ENCODE peak calls at places on chromosomes 2 and 18, in five cellular contexts. D is esophagus squamous epithelium; G is cardiac fibroblast; E is naive thymus-derived CD4-positive, alpha-beta T cell; J is foreskin fibroblast. B is an unnamed sample.

GRCh38 chr18:59514193-59514592 is 155.1 kb upstream of the LMAN1 start:
- DNase-seq in D (no peak), G (peak; percentile 90), E (no peak), J (peak; percentile 85), B (no peak)

GRCh38 chr18:75210274-75211001 is at the start of gene TSHZ1:
- DNase-seq in D (peak; percentile 46), G (peak; percentile 87), E (peak; percentile 86), J (peak; percentile 94), B (peak; percentile 39)

GRCh38 chr2:217934321-217935131 is 68.3 kb downstream of the TNS1 start:
- DNase-seq in D (no peak), G (peak; percentile 76), E (no peak), J (peak; percentile 93), B (no peak)

GRCh38 chr2:47060652-47061170 is 94.4 kb downstream of the STPG4 start:
- DNase-seq in D (no peak), G (no peak), E (no peak), J (no peak), B (no peak)

GRCh38 chr2:18282026-18282425 is 278.4 kb downstream of the RDH14 start:
- DNase-seq in D (no peak), G (no peak), E (no peak), J (no peak), B (no peak)

GRCh38 chr2:217901826-217902225 is 101.0 kb downstream of the TNS1 start:
- DNase-seq in D (no peak), G (peak; percentile 81), E (no peak), J (peak; percentile 72), B (no peak)

GRCh38 chr18:37243756-37244155 is 321.8 kb downstream of the CELF4 start:
- DNase-seq in D (no peak), G (no peak), E (no peak), J (peak; percentile 26), B (no peak)

GRCh38 chr2:195646424-195646823 is 10.6 kb upstream of the SLC39A10 start:
- DNase-seq in D (no peak), G (no peak), E (no peak), J (no peak), B (no peak)

GRCh38 chr2:503288-503999 is 173.8 kb downstream of the TMEM18 start:
- DNase-seq in D (no peak), G (no peak), E (no peak), J (no peak), B (no peak)

GRCh38 chr2:142843731-142844130 is 33.7 kb upstream of the KYNU start:
- DNase-seq in D (no peak), G (no peak), E (no peak), J (no peak), B (no peak)

GRCh38 chr2:201798252-201798918 is 8.0 kb upstream of the CDK15 start:
- DNase-seq in D (no peak), G (peak; percentile 31), E (no peak), J (peak; percentile 91), B (no peak)

GRCh38 chr2:241308267-241308666 is 7.2 kb downstream of the HDLBP start:
- DNase-seq in D (no peak), G (no peak), E (no peak), J (peak; percentile 41), B (no peak)

GRCh38 chr2:67667054-67667908 is 270.1 kb downstream of the ETAA1 start:
- DNase-seq in D (no peak), G (no peak), E (no peak), J (no peak), B (no peak)

GRCh38 chr18:49149011-49149410 is 198.2 kb upstream of the SMAD7 start:
- DNase-seq in D (no peak), G (no peak), E (no peak), J (no peak), B (no peak)

GRCh38 chr2:17643031-17643615 is 102.6 kb downstream of the VSNL1 start:
- DNase-seq in D (no peak), G (peak; percentile 93), E (no peak), J (peak; percentile 97), B (no peak)

GRCh38 chr18:37385846-37386435 is 179.7 kb downstream of the CELF4 start:
- DNase-seq in D (no peak), G (peak; percentile 55), E (peak; percentile 26), J (peak; percentile 63), B (no peak)

GRCh38 chr2:118443596-118443995 is 355.3 kb downstream of the INSIG2 start:
- DNase-seq in D (no peak), G (peak; percentile 22), E (no peak), J (peak; percentile 81), B (no peak)

GRCh38 chr2:172408143-172408766 is 19.1 kb upstream of the ITGA6 start:
- DNase-seq in D (no peak), G (no peak), E (no peak), J (no peak), B (no peak)

GRCh38 chr2:240236217-240237111 is 96.0 kb upstream of the OTOS start:
- DNase-seq in D (no peak), G (peak; percentile 31), E (no peak), J (no peak), B (no peak)

GRCh38 chr2:1032030-1032429 is 81.4 kb downstream of the SNTG2 start:
- DNase-seq in D (no peak), G (no peak), E (no peak), J (no peak), B (no peak)

GRCh38 chr2:179461367-179461886 is 196.8 kb upstream of the SESTD1 start:
- DNase-seq in D (no peak), G (no peak), E (no peak), J (peak; percentile 42), B (no peak)

GRCh38 chr18:60070631-60071030 is 170.8 kb downstream of the PMAIP1 start:
- DNase-seq in D (no peak), G (no peak), E (no peak), J (peak; percentile 25), B (no peak)

GRCh38 chr2:241224851-241225438 is 36.5 kb downstream of the ANO7 start:
- DNase-seq in D (no peak), G (no peak), E (no peak), J (peak; percentile 64), B (no peak)

GRCh38 chr2:127348421-127349000 is 39.3 kb downstream of the MAP3K2 start:
- DNase-seq in D (no peak), G (peak; percentile 51), E (no peak), J (peak; percentile 68), B (no peak)

GRCh38 chr2:127174977-127175376 is 45.1 kb downstream of the CYP27C1 start:
- DNase-seq in D (no peak), G (peak; percentile 46), E (no peak), J (peak; percentile 67), B (no peak)

GRCh38 chr2:204638795-204639194 is 93.5 kb downstream of the PARD3B start:
- DNase-seq in D (no peak), G (no peak), E (no peak), J (no peak), B (no peak)

GRCh38 chr2:64315561-64315960 is 138.4 kb upstream of the LGALSL start:
- DNase-seq in D (no peak), G (no peak), E (no peak), J (no peak), B (no peak)

GRCh38 chr2:12110074-12110473 is 363.6 kb downstream of the LPIN1 start:
- DNase-seq in D (no peak), G (peak; percentile 41), E (peak; percentile 76), J (peak; percentile 54), B (no peak)

GRCh38 chr2:231940795-231941194 is 14.6 kb upstream of the NPPC start:
- DNase-seq in D (no peak), G (no peak), E (no peak), J (no peak), B (no peak)

GRCh38 chr2:234292205-234292954 is 204.5 kb downstream of the ARL4C start:
- DNase-seq in D (no peak), G (peak; percentile 83), E (peak; percentile 94), J (no peak), B (peak; percentile 72)

GRCh38 chr18:24071029-24071428 is 56.5 kb downstream of the TTC39C start:
- DNase-seq in D (no peak), G (no peak), E (no peak), J (no peak), B (no peak)

GRCh38 chr2:223722226-223722625 is 115.2 kb downstream of the AP1S3 start:
- DNase-seq in D (no peak), G (no peak), E (no peak), J (no peak), B (no peak)
- H3K4me3 ChIP-seq in D (no peak overlapping the region), G (no peak overlapping the region), E (no peak overlapping the region), J (no peak overlapping the region), B (no peak overlapping the region)

GRCh38 chr18:57807336-57808117 is 4.4 kb upstream of the ATP8B1 start:
- DNase-seq in D (no peak), G (peak; percentile 54), E (no peak), J (peak; percentile 67), B (no peak)

GRCh38 chr18:57806201-57806890 is 3.2 kb upstream of the ATP8B1 start:
- DNase-seq in D (no peak), G (no peak), E (no peak), J (no peak), B (no peak)

GRCh38 chr18:57805117-57805516 is 2.0 kb upstream of the ATP8B1 start:
- DNase-seq in D (no peak), G (no peak), E (no peak), J (no peak), B (no peak)

GRCh38 chr18:57809190-57809589 is 6.1 kb upstream of the ATP8B1 start:
- DNase-seq in D (no peak), G (no peak), E (no peak), J (no peak), B (no peak)

GRCh38 chr18:57806891-57807280 is 3.8 kb upstream of the ATP8B1 start:
- DNase-seq in D (no peak), G (peak; percentile 64), E (no peak), J (peak; percentile 91), B (no peak)
- H3K4me3 ChIP-seq in D (no peak overlapping the region), G (no peak overlapping the region), E (no peak overlapping the region), J (peak overlapping the region; percentile 4), B (no peak overlapping the region)

GRCh38 chr2:178112202-178113152 is at the start of gene RBM45:
- DNase-seq in D (peak; percentile 32), G (peak; percentile 96), E (peak; percentile 77), J (peak; percentile 98), B (peak; percentile 63)

GRCh38 chr2:178114462-178114861 is 2.2 kb downstream of the RBM45 start:
- DNase-seq in D (no peak), G (no peak), E (no peak), J (no peak), B (no peak)

GRCh38 chr2:178110681-178111080 is 1.6 kb upstream of the RBM45 start:
- DNase-seq in D (no peak), G (no peak), E (no peak), J (no peak), B (no peak)

GRCh38 chr2:178109813-178110212 is 2.4 kb upstream of the RBM45 start:
- DNase-seq in D (no peak), G (peak; percentile 68), E (peak; percentile 34), J (peak; percentile 51), B (no peak)

GRCh38 chr2:178111743-178112142 is 494 bp upstream of the RBM45 start:
- DNase-seq in D (no peak), G (no peak), E (no peak), J (no peak), B (no peak)
- H3K4me3 ChIP-seq in D (no peak overlapping the region), G (no peak overlapping the region), E (peak overlapping the region; percentile 90), J (no peak overlapping the region), B (peak overlapping the region; percentile 95)

DNA sequence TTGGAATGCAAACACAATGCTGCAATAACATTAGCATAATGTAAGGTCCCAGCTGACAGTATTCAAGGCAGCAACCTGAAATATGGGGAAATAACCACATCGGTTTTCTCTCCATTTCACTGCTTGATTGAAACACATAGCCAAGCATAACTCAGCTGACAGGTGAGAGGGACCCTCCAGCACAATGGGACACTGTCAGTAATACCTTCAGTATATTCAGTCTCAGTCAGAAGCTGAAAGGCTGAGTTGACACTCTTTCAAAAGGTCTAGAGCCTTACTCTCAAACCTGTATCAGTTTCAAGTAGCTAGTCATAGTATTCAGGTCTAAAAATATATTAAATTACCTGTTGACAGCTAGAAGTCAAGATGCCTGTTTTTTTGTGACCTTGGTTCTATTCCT is 1311.9 kb upstream of the NRXN1 start:
- DNase-seq in D (no peak), G (no peak), E (no peak), J (no peak), B (no peak)
- H3K4me3 ChIP-seq in D (no peak overlapping the region), G (no peak overlapping the region), E (no peak overlapping the region), J (no peak overlapping the region), B (no peak overlapping the region)